ENCODE peak calls at places on chromosome 13, in four cellular contexts. I is epithelial cell of proximal tubule, A is fibroblast of mammary gland, V is adrenal gland. W is an unnamed sample.
A peak's percentile ranks its signal among the peaks of the same experiment; 100 is the strongest.

GRCh38 chr13:80361883-80362327 is 21.0 kb upstream of the SPRY2 start:
- DNase-seq in I (no peak), A (no peak), V (no peak), W (no peak)

GRCh38 chr13:48000559-48001126 is 430 bp downstream of the SUCLA2 start:
- DNase-seq in I (no peak), A (no peak), V (peak; percentile 21), W (no peak)

GRCh38 chr13:47213057-47213456 is 316.2 kb upstream of the HTR2A start:
- DNase-seq in I (no peak), A (peak; percentile 66), V (no peak), W (no peak)

GRCh38 chr13:23718916-23719470 is 148.8 kb downstream of the TNFRSF19 start:
- DNase-seq in I (no peak), A (peak; percentile 34), V (no peak), W (no peak)

GRCh38 chr13:77554079-77554478 is 18.6 kb downstream of the SCEL start:
- DNase-seq in I (peak; percentile 68), A (no peak), V (no peak), W (no peak)

GRCh38 chr13:50524540-50524939 is 319.0 kb downstream of the DLEU7 start:
- DNase-seq in I (no peak), A (no peak), V (no peak), W (no peak)

GRCh38 chr13:74229242-74229641 is 95.0 kb upstream of the KLF12 start:
- DNase-seq in I (no peak), A (no peak), V (no peak), W (no peak)

GRCh38 chr13:75393839-75394238 is 88.1 kb downstream of the TBC1D4 start:
- DNase-seq in I (no peak), A (peak; percentile 13), V (no peak), W (no peak)

GRCh38 chr13:73983109-73983508 is 151.1 kb downstream of the KLF12 start:
- DNase-seq in I (no peak), A (no peak), V (no peak), W (no peak)

GRCh38 chr13:42875448-42876269 is 94.3 kb downstream of the FAM216B start:
- DNase-seq in I (no peak), A (peak; percentile 48), V (peak; percentile 55), W (no peak)

GRCh38 chr13:33633701-33634525 is 184.0 kb upstream of the RFC3 start:
- DNase-seq in I (no peak), A (peak; percentile 18), V (no peak), W (no peak)

GRCh38 chr13:34926513-34926912 is 15.6 kb upstream of the NBEA start:
- DNase-seq in I (no peak), A (peak; percentile 64), V (no peak), W (no peak)
- TF ChIP-seq CTCF in I (no peak), A (no peak), V (no peak), W (no peak)

DNA sequence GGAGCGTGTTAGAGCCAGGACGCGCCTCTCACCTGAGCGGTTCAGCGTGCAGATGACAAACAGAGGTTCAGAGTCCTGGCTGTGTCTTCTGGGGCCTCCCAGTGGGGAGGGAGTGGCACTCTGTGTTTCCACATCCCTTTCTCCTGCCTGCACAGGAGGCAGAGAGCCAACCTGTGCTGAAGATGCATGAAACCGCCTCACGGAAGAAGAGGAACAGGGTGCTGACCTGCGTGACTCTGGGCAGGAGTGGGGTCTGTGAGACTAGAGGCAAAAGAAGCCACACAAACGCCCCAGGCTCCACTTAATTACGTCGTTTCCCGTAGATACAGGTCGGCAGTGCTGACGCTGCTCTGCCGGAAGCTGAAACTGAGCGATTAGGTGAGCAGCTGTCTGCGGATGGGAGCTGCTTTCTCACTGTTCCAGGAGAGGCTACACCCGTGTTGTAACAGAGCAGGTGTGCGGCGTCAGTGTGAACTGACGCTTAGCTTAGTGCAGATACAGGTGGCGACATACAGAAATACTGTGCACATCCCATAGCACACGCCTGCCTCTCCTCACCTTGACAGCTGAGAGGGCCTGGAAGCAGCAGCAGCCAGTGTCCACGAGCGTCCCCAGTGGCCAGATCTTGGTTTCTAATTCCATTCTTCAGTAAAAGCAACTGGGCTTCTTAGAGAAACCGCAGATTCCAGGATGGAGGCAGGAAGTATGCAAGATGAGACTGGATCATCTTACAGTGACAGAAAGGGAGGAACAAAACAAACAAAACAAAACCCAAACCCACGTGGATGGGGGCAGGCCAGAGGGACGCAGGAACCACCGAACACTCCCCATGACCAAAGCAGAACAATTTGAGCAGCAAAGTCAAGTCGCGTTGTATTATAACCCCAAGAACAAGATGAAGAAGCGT is 37.7 kb upstream of the MCF2L start:
- DNase-seq in I (peak; percentile 31), A (peak; percentile 72), V (peak; percentile 42), W (no peak)
- H3K4me3 ChIP-seq in I (peak overlapping the region; percentile 51), A (no peak overlapping the region), V (no peak overlapping the region), W (no peak overlapping the region)

GRCh38 chr13:25080773-25081172 is 15.2 kb upstream of the PABPC3 start:
- DNase-seq in I (no peak), A (no peak), V (no peak), W (no peak)

GRCh38 chr13:25088562-25089221 is 7.2 kb upstream of the PABPC3 start:
- DNase-seq in I (no peak), A (no peak), V (no peak), W (no peak)

GRCh38 chr13:25084101-25084500 is 11.8 kb upstream of the PABPC3 start:
- DNase-seq in I (no peak), A (no peak), V (no peak), W (no peak)

DNA sequence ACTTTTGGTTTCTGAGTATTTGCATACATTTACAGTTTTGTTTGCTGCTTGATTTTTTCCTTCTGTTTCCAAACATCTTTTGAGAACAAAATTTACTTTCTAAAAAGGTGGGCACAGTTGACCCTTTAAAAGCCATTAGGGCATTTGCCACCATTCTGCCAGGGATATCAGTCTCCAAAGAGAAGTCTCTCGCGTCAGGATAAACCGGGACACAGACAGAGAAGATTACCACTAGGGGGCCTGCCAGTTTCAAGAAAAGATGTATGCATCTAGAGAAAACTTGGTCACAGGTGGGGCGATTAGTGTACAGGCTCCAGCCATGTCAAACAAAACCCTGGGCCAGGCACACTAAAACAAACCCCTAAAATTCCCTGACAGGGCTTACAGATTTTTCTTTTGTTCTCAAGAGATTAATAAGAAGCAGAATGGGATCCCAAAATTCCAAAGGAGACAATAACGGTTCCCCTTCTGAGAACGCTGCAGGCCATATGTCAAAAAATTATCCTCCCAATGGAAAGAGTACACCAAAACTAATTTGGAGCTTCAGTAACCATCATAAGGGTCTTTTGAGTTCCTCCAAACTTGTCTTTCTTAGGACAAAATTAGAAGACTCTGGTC is 10.7 kb upstream of the PABPC3 start:
- DNase-seq in I (peak; percentile 1), A (peak; percentile 48), V (peak; percentile 50), W (peak; percentile 18)
- TF ChIP-seq CTCF in I (peak; percentile 83), A (peak; percentile 63), V (no peak), W (peak; percentile 77)

DNA sequence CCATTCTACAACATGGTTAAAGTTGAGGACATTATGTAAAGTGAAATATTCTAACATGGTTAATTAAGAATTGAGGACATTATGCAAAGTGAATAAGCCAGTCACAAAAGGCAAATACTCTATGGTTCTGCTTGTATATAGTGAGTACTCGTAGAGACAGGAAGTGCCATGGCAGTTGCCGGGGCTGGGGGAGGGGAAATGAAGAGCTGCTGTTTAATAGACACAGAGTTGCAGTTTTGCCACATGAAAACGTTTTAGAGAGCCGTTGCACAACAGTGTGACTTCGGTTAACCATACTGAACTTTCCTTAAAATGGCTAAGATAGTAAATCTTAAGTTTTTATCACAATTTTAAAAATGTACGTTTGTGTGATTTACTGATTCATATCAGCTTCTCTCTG is 176.9 kb downstream of the SHISA2 start:
- DNase-seq in I (no peak), A (no peak), V (no peak), W (no peak)
- H3K4me3 ChIP-seq in I (no peak overlapping the region), A (no peak overlapping the region), V (no peak overlapping the region), W (no peak overlapping the region)

GRCh38 chr13:67158903-67159302 is 71.2 kb downstream of the PCDH9 start:
- DNase-seq in I (no peak), A (no peak), V (no peak), W (no peak)
- TF ChIP-seq CTCF in I (no peak), A (no peak), V (no peak), W (no peak)

DNA sequence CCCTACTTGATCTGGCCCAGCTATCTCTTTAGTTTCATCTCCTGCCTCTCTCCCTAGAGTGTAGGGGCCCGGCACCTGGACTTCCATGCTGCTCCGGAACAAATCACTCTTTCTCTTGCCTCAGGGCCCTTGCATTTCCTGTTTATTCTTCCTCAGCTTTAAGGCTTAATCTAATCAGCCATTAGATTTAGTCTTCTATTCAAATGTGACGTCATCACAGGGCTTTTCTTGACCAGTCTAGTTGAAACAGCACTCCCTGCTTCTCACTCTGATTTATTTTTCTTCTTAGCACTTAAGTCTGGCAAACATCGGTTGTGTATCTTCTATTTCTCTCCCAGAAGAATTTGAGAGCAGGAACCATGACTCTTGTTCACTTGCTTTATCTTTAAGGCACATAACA is 564.1 kb downstream of the EFNB2 start:
- DNase-seq in I (no peak), A (no peak), V (no peak), W (no peak)
- H3K4me3 ChIP-seq in I (no peak overlapping the region), A (no peak overlapping the region), V (no peak overlapping the region), W (no peak overlapping the region)

GRCh38 chr13:83503424-83503823 is 378.9 kb downstream of the SLITRK1 start:
- DNase-seq in I (no peak), A (peak; percentile 75), V (no peak), W (no peak)
- TF ChIP-seq CTCF in I (no peak), A (no peak), V (no peak), W (no peak)

DNA sequence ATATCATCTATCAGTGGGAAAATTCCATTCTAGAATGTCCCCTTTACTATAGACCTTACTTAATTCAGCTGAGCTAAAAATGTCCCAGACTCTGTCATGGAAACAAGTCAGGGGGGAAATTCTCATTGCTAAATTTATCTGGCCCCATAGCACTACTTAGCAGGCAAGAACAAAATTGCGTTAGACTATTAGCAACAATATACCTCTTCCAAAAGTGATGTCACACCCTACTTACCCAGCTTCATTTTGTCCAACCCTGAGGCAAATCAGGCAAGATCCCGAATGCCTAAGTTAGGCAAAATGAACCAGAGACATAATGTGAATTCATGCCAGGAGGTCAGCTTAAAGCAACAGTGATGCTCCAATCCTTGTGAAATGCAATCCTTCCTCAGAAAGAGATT is 93.6 kb downstream of the FRY start:
- DNase-seq in I (no peak), A (peak; percentile 67), V (no peak), W (no peak)
- H3K4me3 ChIP-seq in I (no peak overlapping the region), A (no peak overlapping the region), V (no peak overlapping the region), W (no peak overlapping the region)

GRCh38 chr13:114143806-114144605 is 11.6 kb upstream of the RASA3 start:
- DNase-seq in I (no peak), A (no peak), V (no peak), W (no peak)
- TF ChIP-seq CTCF in I (peak; percentile 46), A (no peak), V (no peak), W (peak; percentile 65)

GRCh38 chr13:49302817-49303216 is 55.1 kb downstream of the CDADC1 start:
- DNase-seq in I (no peak), A (no peak), V (no peak), W (no peak)

GRCh38 chr13:49298903-49299605 is 51.3 kb downstream of the CDADC1 start:
- DNase-seq in I (no peak), A (no peak), V (no peak), W (peak; percentile 60)

GRCh38 chr13:49303533-49304252 is 56.0 kb downstream of the CDADC1 start:
- DNase-seq in I (no peak), A (no peak), V (peak; percentile 61), W (no peak)

GRCh38 chr13:49302222-49302621 is 54.5 kb downstream of the CDADC1 start:
- DNase-seq in I (no peak), A (no peak), V (no peak), W (no peak)

GRCh38 chr13:49300716-49301589 is 53.2 kb downstream of the CDADC1 start:
- DNase-seq in I (peak; percentile 32), A (peak; percentile 79), V (peak; percentile 68), W (no peak)
- H3K4me3 ChIP-seq in I (peak overlapping the region; percentile 37), A (peak overlapping the region; percentile 32), V (peak overlapping the region; percentile 36), W (no peak overlapping the region)